ENCODE peak calls at places on chromosomes 2 and 18, in six cellular contexts. T is hippocampal formation, Q is GM10248, W is activated T-cell treated with anti-CD3 and anti-CD28 coated beads for 48 hours, I is GM12865, K is nephron progenitor cell. Z is an unnamed sample.

GRCh38 chr2:54287532-54287931 is 31.5 kb upstream of the TSPYL6 start:
- DNase-seq in T (no peak), K (no peak), Q (no peak), W (no peak), I (no peak), Z (no peak)

GRCh38 chr2:10530607-10531239 is 82.6 kb upstream of the ODC1 start:
- DNase-seq in T (no peak), K (no peak), I (no peak), Q (no peak), W (no peak), Z (no peak)

GRCh38 chr18:12251311-12251710 is 2.9 kb upstream of the CIDEA start:
- DNase-seq in Q (no peak), I (no peak), T (no peak), K (no peak), W (no peak), Z (no peak)

GRCh38 chr2:206296128-206296527 is 21.7 kb downstream of the ZDBF2 start:
- DNase-seq in Q (no peak), I (no peak), K (no peak), W (no peak), T (no peak), Z (peak)

GRCh38 chr2:20221169-20221938 is 3.6 kb downstream of the SDC1 start:
- DNase-seq in T (no peak), K (no peak), W (no peak), Q (no peak), I (no peak), Z (no peak)

GRCh38 chr2:224401641-224402342 is at the start of gene FAM124B:
- DNase-seq in Q (no peak), K (no peak), T (peak), W (peak), I (peak), Z (no peak)

GRCh38 chr2:180707867-180708205 is 272.6 kb upstream of the UBE2E3 start:
- DNase-seq in I (no peak), Q (no peak), T (no peak), W (no peak), K (no peak), Z (peak)

GRCh38 chr18:54004828-54005227 is 219.6 kb downstream of the MBD2 start:
- DNase-seq in Q (no peak), T (no peak), W (no peak), K (no peak), I (peak), Z (peak)

GRCh38 chr2:70706026-70706795 is 61.8 kb downstream of the ADD2 start:
- DNase-seq in Q (no peak), W (no peak), K (no peak), T (no peak), I (no peak), Z (no peak)

GRCh38 chr2:235539773-235540172 is 45.9 kb downstream of the AGAP1 start:
- DNase-seq in Q (no peak), K (no peak), W (no peak), T (no peak), I (no peak), Z (no peak)

GRCh38 chr18:48913201-48913600 is 37.6 kb downstream of the SMAD7 start:
- DNase-seq in K (no peak), Q (no peak), T (no peak), W (no peak), I (peak), Z (peak)

GRCh38 chr2:240139666-240140393 is 628 bp downstream of the OTOS start:
- DNase-seq in T (no peak), K (peak), I (no peak), W (no peak), Q (no peak), Z (no peak)

GRCh38 chr2:109062558-109063325 is 66.3 kb upstream of the SH3RF3 start:
- DNase-seq in I (no peak), Q (no peak), K (no peak), W (no peak), T (no peak), Z (peak)

GRCh38 chr18:3016584-3017292 is 3.8 kb upstream of the LPIN2 start:
- DNase-seq in K (no peak), I (no peak), Q (no peak), T (no peak), W (no peak), Z (no peak)

GRCh38 chr2:179069685-179070084 is 19.7 kb upstream of the CCDC141 start:
- DNase-seq in K (no peak), W (no peak), Q (no peak), I (no peak), T (no peak), Z (no peak)

GRCh38 chr2:235070063-235070706 is 118.4 kb downstream of the SH3BP4 start:
- DNase-seq in I (no peak), Q (no peak), T (no peak), W (no peak), K (no peak), Z (no peak)

GRCh38 chr2:128217671-128218070 is 101.0 kb downstream of the HS6ST1 start:
- DNase-seq in Q (no peak), I (no peak), W (no peak), T (no peak), K (no peak), Z (peak)

GRCh38 chr18:76988827-76989646 is 143.5 kb downstream of the MBP start:
- DNase-seq in K (no peak), W (no peak), I (peak), Q (no peak), T (no peak), Z (no peak)

GRCh38 chr18:27685807-27686412 is 491.0 kb downstream of the CDH2 start:
- DNase-seq in T (no peak), K (peak), W (no peak), Q (no peak), I (peak), Z (peak)

GRCh38 chr2:212249451-212249850 is 289.2 kb downstream of the ERBB4 start:
- DNase-seq in I (no peak), W (no peak), K (no peak), Q (no peak), T (no peak), Z (peak)

GRCh38 chr2:190649798-190650390 is 1.0 kb downstream of the NAB1 start:
- DNase-seq in T (peak), I (peak), K (peak), W (no peak), Q (no peak), Z (peak)

GRCh38 chr2:74658516-74658915 is 4.5 kb downstream of the SEMA4F start:
- DNase-seq in Q (no peak), T (no peak), K (no peak), I (no peak), W (no peak), Z (peak)

GRCh38 chr18:34976899-34977786 is 64.1 kb upstream of the MAPRE2 start:
- DNase-seq in T (peak), I (peak), W (peak), Q (peak), K (peak), Z (no peak)

GRCh38 chr18:78620326-78620725 is 359.3 kb upstream of the SALL3 start:
- DNase-seq in I (no peak), T (no peak), K (no peak), W (no peak), Q (no peak), Z (no peak)

Z was measured in PC-3.